ENCODE peak calls at places on chromosome 19, in nine cellular contexts. N is GM03348; X is fibroblast of lung; U is H7; T is neuronal stem cell; M is ovary; H is stimulated activated CD8-positive, alpha-beta memory T cell treated with anti-CD3 and anti-CD28 coated beads, Interleukin-7, amount 100 ng/mL, for 24 hours; E is Daoy; R is A549. O is an unnamed sample.

GRCh38 chr19:6362351-6362801 is 1.0 kb downstream of the CLPP start:
- DNase-seq in H (no peak), M (no peak), N (no peak), X (no peak), E (no peak), R (no peak), U (no peak), T (no peak), O (no peak)

GRCh38 chr19:38319421-38320258 is at the start of gene KCNK6:
- DNase-seq in T (no peak), U (peak; percentile 87), R (peak; percentile 66), M (peak; percentile 52), E (peak; percentile 55), X (peak; percentile 35), N (peak; percentile 63), H (no peak), O (peak; percentile 62)

GRCh38 chr19:13169769-13170168 is 19.6 kb downstream of the IER2 start:
- DNase-seq in M (no peak), U (no peak), E (peak; percentile 83), N (peak; percentile 80), T (no peak), R (peak; percentile 89), H (no peak), X (peak; percentile 66), O (no peak)

GRCh38 chr19:58056861-58057260 is 2.2 kb upstream of the ZNF135 start:
- DNase-seq in M (no peak), X (no peak), N (no peak), E (no peak), R (no peak), T (no peak), U (no peak), H (no peak), O (no peak)

GRCh38 chr19:34308381-34309367 is 54.3 kb downstream of the GARRE1 start:
- DNase-seq in U (no peak), N (no peak), T (no peak), M (no peak), R (no peak), E (no peak), H (no peak), X (peak; percentile 37), O (no peak)

GRCh38 chr19:6238256-6238642 is 41.5 kb downstream of the MLLT1 start:
- DNase-seq in E (no peak), M (no peak), T (no peak), H (no peak), N (no peak), U (no peak), R (no peak), X (no peak), O (no peak)

GRCh38 chr19:4064073-4064550 is 2.6 kb downstream of the ZBTB7A start:
- DNase-seq in R (no peak), H (no peak), X (peak; percentile 36), T (no peak), U (peak; percentile 87), E (no peak), M (no peak), N (no peak), O (no peak)

GRCh38 chr19:2512523-2513431 is 36.9 kb downstream of the GADD45B start:
- DNase-seq in X (no peak), N (no peak), M (no peak), R (no peak), U (peak; percentile 69), E (no peak), T (no peak), H (no peak), O (no peak)

GRCh38 chr19:52936958-52937334 is 13.7 kb upstream of the ZNF888 start:
- DNase-seq in T (no peak), R (no peak), X (no peak), E (no peak), N (no peak), U (no peak), H (no peak), M (no peak), O (no peak)

GRCh38 chr19:4376245-4376990 is 23.9 kb downstream of the SH3GL1 start:
- DNase-seq in N (no peak), E (peak; percentile 34), T (no peak), X (no peak), U (peak; percentile 59), M (no peak), H (no peak), R (no peak), O (no peak)

O was measured in ecto neural progenitor cell.